ENCODE peak calls at places on chromosomes 12 and 14, in nine cellular contexts. J is kidney glomerular epithelial cell; E is Kasumi-1; I is activated T-cell treated with anti-CD3 and anti-CD28 coated beads for 48 hours; O is amniotic stem cell; M is stimulated activated CD8-positive, alpha-beta memory T cell treated with anti-CD3 and anti-CD28 coated beads, Interleukin-4, amount 100 ng/mL, for 4 hours; V is AG08396; Y is left colon; F is GM04504. T is an unnamed sample.
A peak's percentile ranks its signal among the peaks of the same experiment; 100 is the strongest.

GRCh38 chr14:75158843-75159614 is 17.4 kb downstream of the TMED10 start:
- DNase-seq in J (no peak), E (no peak), I (no peak), O (no peak), M (no peak), V (no peak), Y (no peak), F (no peak), T (no peak)

GRCh38 chr14:78524766-78525165 is 354.6 kb downstream of the NRXN3 start:
- DNase-seq in J (no peak), E (no peak), I (no peak), O (no peak), M (no peak), V (no peak), Y (no peak), F (no peak), T (no peak)

GRCh38 chr14:67553547-67553946 is 20.5 kb downstream of the PLEKHH1 start:
- DNase-seq in J (no peak), E (no peak), I (no peak), O (no peak), M (no peak), V (no peak), Y (no peak), F (no peak), T (no peak)

GRCh38 chr14:87864356-87865230 is 128.4 kb downstream of the GALC start:
- DNase-seq in J (no peak), E (no peak), I (no peak), O (no peak), M (no peak), V (no peak), Y (no peak), F (no peak), T (no peak)

GRCh38 chr14:73567365-73567764 is 1.6 kb upstream of the ACOT2 start:
- DNase-seq in J (no peak), E (no peak), I (no peak), O (no peak), M (no peak), V (no peak), Y (no peak), F (no peak), T (no peak)

GRCh38 chr14:68841030-68841809 is 48.4 kb upstream of the ZFP36L1 start:
- DNase-seq in J (no peak), E (no peak), I (no peak), O (no peak), M (no peak), V (no peak), Y (no peak), F (no peak), T (no peak)

GRCh38 chr12:96108321-96108720 is 72.9 kb upstream of the LTA4H start:
- DNase-seq in J (no peak), E (peak; percentile 83), I (peak; percentile 7), O (no peak), M (no peak), V (no peak), Y (peak; percentile 78), F (no peak), T (no peak)

GRCh38 chr14:94923771-94924170 is 153.9 kb upstream of the GSC start:
- DNase-seq in J (no peak), E (no peak), I (no peak), O (no peak), M (no peak), V (no peak), Y (no peak), F (no peak), T (no peak)

GRCh38 chr14:91418387-91419043 is 895 bp upstream of the CCDC88C start:
- DNase-seq in J (peak; percentile 25), E (peak; percentile 71), I (peak; percentile 77), O (no peak), M (peak; percentile 82), V (peak; percentile 66), Y (no peak), F (peak; percentile 7), T (peak; percentile 68)

GRCh38 chr12:90938451-90938850 is 16.5 kb downstream of the CCER1 start:
- DNase-seq in J (peak; percentile 61), E (no peak), I (no peak), O (no peak), M (no peak), V (peak; percentile 20), Y (no peak), F (no peak), T (no peak)

GRCh38 chr12:57011438-57012424 is 4.6 kb downstream of the TAC3 start:
- DNase-seq in J (no peak), E (no peak), I (no peak), O (no peak), M (no peak), V (no peak), Y (no peak), F (no peak), T (no peak)

GRCh38 chr14:61663312-61663974 is 31.9 kb upstream of the HIF1A start:
- DNase-seq in J (no peak), E (peak; percentile 76), I (no peak), O (no peak), M (no peak), V (no peak), Y (no peak), F (no peak), T (no peak)

GRCh38 chr12:42557586-42558172 is 31.9 kb downstream of the PRICKLE1 start:
- DNase-seq in J (no peak), E (no peak), I (no peak), O (no peak), M (no peak), V (no peak), Y (no peak), F (no peak), T (no peak)

GRCh38 chr12:104439137-104439536 is 17.6 kb upstream of the CHST11 start:
- DNase-seq in J (no peak), E (no peak), I (no peak), O (no peak), M (no peak), V (no peak), Y (no peak), F (no peak), T (no peak)

GRCh38 chr12:23640754-23641153 is 308.7 kb downstream of the SOX5 start:
- DNase-seq in J (no peak), E (no peak), I (no peak), O (no peak), M (no peak), V (no peak), Y (no peak), F (no peak), T (no peak)

GRCh38 chr14:55071051-55071450 is 19.6 kb downstream of the MAPK1IP1L start:
- DNase-seq in J (no peak), E (no peak), I (no peak), O (no peak), M (no peak), V (no peak), Y (no peak), F (no peak), T (no peak)

T was measured in effector memory CD4-positive, alpha-beta T cell.